ENCODE peak calls at places on chromosomes 4 and X, in four cellular contexts. L, C, A and D are unnamed samples.

GRCh38 chr4:3408793-3409330 is 32.9 kb upstream of the HGFAC start:
- DNase-seq in C (no peak), L (no peak), A (no peak), D (no peak)

GRCh38 chr4:13534344-13535063 is 9.8 kb downstream of the NKX3-2 start:
- DNase-seq in A (no peak), C (no peak), L (no peak), D (no peak)

GRCh38 chrX:146602246-146602645 is 207.3 kb upstream of the CXorf51B start:
- DNase-seq in A (no peak), C (no peak), L (no peak), D (no peak)

GRCh38 chr4:10872833-10873517 is 188.4 kb upstream of the CLNK start:
- DNase-seq in C (no peak), A (no peak), L (no peak), D (no peak)

GRCh38 chrX:119762718-119763117 is 4.3 kb downstream of the SOWAHD start:
- DNase-seq in L (no peak), A (no peak), C (no peak), D (no peak)

GRCh38 chr4:118968006-118968405 is 79.4 kb downstream of the SYNPO2 start:
- DNase-seq in C (no peak), L (peak), A (no peak), D (peak)

GRCh38 chr4:143046906-143047305 is 137.8 kb upstream of the USP38 start:
- DNase-seq in L (no peak), C (no peak), A (no peak), D (no peak)

GRCh38 chrX:15820106-15821073 is 30.1 kb downstream of the ZRSR2 start:
- DNase-seq in L (no peak), C (no peak), A (no peak), D (no peak)

GRCh38 chr4:145842224-145842887 is 96.3 kb downstream of the ZNF827 start:
- DNase-seq in L (no peak), C (no peak), A (no peak), D (no peak)

GRCh38 chr4:81084029-81084428 is 53.5 kb downstream of the BMP3 start:
- DNase-seq in A (peak), L (no peak), C (no peak), D (no peak)

GRCh38 chr4:88569944-88570455 is 22.3 kb upstream of the HERC3 start:
- DNase-seq in C (no peak), A (no peak), L (no peak), D (no peak)

GRCh38 chr4:73984736-73985527 is 3.1 kb downstream of the PPBP start:
- DNase-seq in L (peak), C (no peak), A (no peak), D (no peak)

GRCh38 chr4:31016322-31017061 is 296.3 kb downstream of the PCDH7 start:
- DNase-seq in L (no peak), C (no peak), A (no peak), D (no peak)

GRCh38 chr4:826508-827208 is 729 bp upstream of the CPLX1 start:
- DNase-seq in C (peak), A (no peak), L (no peak), D (no peak)

GRCh38 chr4:136865591-136865990 is 666.7 kb downstream of the PCDH18 start:
- DNase-seq in A (no peak), L (no peak), C (no peak), D (no peak)

GRCh38 chr4:159401791-159402380 is 299.0 kb downstream of the RAPGEF2 start:
- DNase-seq in L (no peak), C (no peak), A (peak), D (no peak)

GRCh38 chr4:159395693-159396092 is 292.8 kb downstream of the RAPGEF2 start:
- DNase-seq in C (no peak), A (peak), L (no peak), D (no peak)

GRCh38 chr4:159400782-159401712 is 298.2 kb downstream of the RAPGEF2 start:
- DNase-seq in L (no peak), C (no peak), A (no peak), D (no peak)

GRCh38 chr4:159396151-159396550 is 293.3 kb downstream of the RAPGEF2 start:
- DNase-seq in L (no peak), C (no peak), A (no peak), D (no peak)

GRCh38 chr4:159398236-159398638 is 295.4 kb downstream of the RAPGEF2 start:
- DNase-seq in C (no peak), L (no peak), A (no peak), D (no peak)
- TF ChIP-seq ZNF274 in C (no peak), L (no peak), A (no peak), D (no peak)

DNA sequence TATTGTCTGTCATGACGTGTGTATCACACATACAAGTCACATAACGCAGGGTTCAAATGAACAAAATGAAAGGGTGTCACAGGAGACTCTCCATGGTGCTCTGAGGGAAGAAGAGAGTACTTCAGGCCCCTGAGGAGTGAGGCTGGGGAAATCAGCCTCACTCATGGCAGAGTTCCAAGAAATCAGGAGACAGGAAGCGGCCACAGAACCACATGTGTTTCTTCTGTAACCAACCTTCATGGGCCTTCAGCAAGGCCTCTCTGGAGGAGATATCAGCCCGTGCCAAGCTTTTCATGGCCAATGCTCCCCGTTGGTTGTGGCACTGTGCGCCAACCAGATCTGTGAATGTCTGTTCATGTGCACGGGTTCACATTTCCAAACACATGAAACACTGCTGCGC is 76.0 kb downstream of the NAT8L start:
- DNase-seq in C (no peak), A (no peak), L (no peak), D (no peak)
- TF ChIP-seq ZNF274 in C (no peak), A (no peak), L (no peak), D (no peak)

DNA sequence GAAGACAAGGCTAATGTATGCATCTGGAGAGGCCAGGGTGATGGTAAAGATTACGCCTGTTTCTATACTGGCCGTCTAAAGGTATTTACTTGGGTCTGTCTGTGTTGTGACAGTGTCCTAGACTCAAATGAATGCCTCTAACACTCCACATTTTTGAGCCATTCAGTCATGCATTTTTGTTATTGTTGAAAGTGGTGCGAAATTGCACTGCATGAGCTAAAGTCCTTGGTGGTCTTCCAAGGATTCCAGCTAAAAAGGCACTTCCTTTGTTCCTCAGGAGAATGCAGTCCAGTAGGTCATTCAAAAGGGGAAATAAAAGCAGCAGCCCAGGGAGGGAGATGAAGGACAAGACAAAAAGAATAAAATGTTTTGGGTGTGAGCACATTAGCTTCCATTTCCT is 3.0 kb downstream of the GPC4 start:
- DNase-seq in L (no peak), C (no peak), A (no peak), D (no peak)
- TF ChIP-seq ZNF274 in L (no peak), C (no peak), A (no peak), D (no peak)

DNA sequence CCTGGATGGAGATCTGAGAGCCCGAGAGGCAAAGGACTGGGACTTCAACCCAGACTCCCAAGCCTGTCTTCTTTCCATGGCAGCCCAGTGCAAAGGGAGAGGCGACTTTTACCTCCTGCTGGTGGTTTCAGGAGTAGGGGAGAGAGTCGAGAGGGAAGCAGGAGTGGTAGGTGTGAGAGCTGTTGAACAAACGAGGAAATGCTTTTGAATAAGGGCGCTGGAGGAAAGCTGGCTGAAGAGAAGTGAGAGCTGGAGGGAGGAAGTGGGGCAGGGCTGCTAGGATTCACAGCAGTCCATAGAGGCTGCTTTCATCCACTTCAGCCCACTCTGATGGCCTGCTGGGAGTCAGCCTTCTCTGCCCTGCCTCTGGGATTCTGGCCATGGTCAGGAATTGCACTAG is 81.8 kb upstream of the EFNB1 start:
- DNase-seq in A (no peak), C (no peak), L (no peak), D (no peak)
- TF ChIP-seq ZNF274 in A (no peak), C (no peak), L (no peak), D (no peak)

DNA sequence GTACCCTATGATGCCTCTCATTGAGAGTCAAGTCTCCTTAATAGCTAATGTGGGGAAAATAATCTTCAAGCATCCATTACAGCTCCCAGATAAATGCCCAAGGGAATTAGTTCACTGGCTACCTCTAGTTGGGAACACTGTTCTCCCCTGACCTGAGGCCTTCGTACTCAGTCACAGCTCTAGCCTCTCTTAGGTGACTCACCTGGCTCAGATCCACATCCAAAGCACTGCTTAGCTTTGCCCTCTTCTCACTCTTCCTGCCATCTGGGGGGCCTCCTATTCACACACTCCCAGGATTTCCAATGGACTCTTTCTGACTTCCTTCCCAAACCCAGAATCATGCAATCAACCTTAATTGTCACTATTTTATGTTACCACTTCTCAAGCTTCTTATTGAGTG is 311.3 kb downstream of the PPP1R2C start:
- DNase-seq in C (no peak), L (no peak), A (no peak), D (no peak)
- TF ChIP-seq ZNF274 in C (no peak), L (no peak), A (no peak), D (no peak)